ENCODE peak calls at places on chromosomes 4 and X, in nine cellular contexts. Z is GM20000; G is effector CD4-positive, alpha-beta T cell; U is activated T-cell treated with anti-CD3 and anti-CD28 coated beads, Interleukin-2, amount 50 U/mL, for 24 hours; S is astrocyte of the spinal cord; F is globus pallidus; C is WTC11; L is activated CD8-positive, alpha-beta memory T cell treated with anti-CD3 and anti-CD28 coated beads, Interleukin-2, amount 50 U/mL, for 4 hours; J is NK-92 treated with Interleukin-12 subunit alpha and Interleukin-12 subunit beta, amount 100 ng/mL, for 24 hours. R is an unnamed sample.

GRCh38 chrX:68503830-68504229 is 5.0 kb downstream of the YIPF6 start:
- DNase-seq in Z (no peak), G (no peak), U (peak), S (no peak), F (no peak), C (no peak), L (no peak), J (peak), R (no peak)

GRCh38 chr4:124322234-124322831 is 390.2 kb downstream of the ANKRD50 start:
- DNase-seq in Z (peak), G (no peak), U (no peak), S (peak), F (peak), C (no peak), L (no peak), J (no peak), R (peak)

GRCh38 chr4:23135792-23136645 is 443.3 kb downstream of the GBA3 start:
- DNase-seq in Z (peak), G (no peak), U (no peak), S (peak), F (peak), C (no peak), L (no peak), J (no peak), R (peak)

GRCh38 chrX:94058728-94059382 is 384.8 kb downstream of the FAM133A start:
- DNase-seq in Z (peak), G (no peak), U (no peak), S (no peak), F (peak), C (peak), L (no peak), J (no peak), R (peak)

GRCh38 chrX:132689741-132690140 is 200.9 kb upstream of the MBNL3 start:
- DNase-seq in Z (no peak), G (no peak), U (no peak), S (no peak), F (no peak), C (no peak), L (no peak), J (no peak), R (no peak)

GRCh38 chrX:21384178-21384577 is 10.0 kb downstream of the CNKSR2 start:
- DNase-seq in Z (no peak), G (no peak), U (no peak), S (no peak), F (no peak), C (no peak), L (no peak), J (no peak), R (no peak)

GRCh38 chrX:42530027-42530426 is 247.9 kb downstream of the PPP1R2C start:
- DNase-seq in Z (no peak), G (no peak), U (no peak), S (peak), F (no peak), C (no peak), L (no peak), J (no peak), R (no peak)

GRCh38 chrX:118974908-118975671 is 672 bp downstream of the LONRF3 start:
- DNase-seq in Z (peak), G (peak), U (peak), S (no peak), F (no peak), C (peak), L (peak), J (no peak), R (no peak)

GRCh38 chrX:71622347-71623104 is 4.2 kb upstream of the CXCR3 start:
- DNase-seq in Z (peak), G (peak), U (peak), S (peak), F (peak), C (peak), L (peak), J (peak), R (peak)

GRCh38 chr4:20368926-20369325 is 117.2 kb downstream of the SLIT2 start:
- DNase-seq in Z (no peak), G (no peak), U (no peak), S (peak), F (no peak), C (no peak), L (no peak), J (no peak), R (no peak)

GRCh38 chrX:68238568-68238967 is 194.7 kb downstream of the OPHN1 start:
- DNase-seq in Z (no peak), G (no peak), U (peak), S (no peak), F (no peak), C (peak), L (no peak), J (peak), R (peak)

GRCh38 chr4:65242156-65242846 is 428.0 kb downstream of the EPHA5 start:
- DNase-seq in Z (no peak), G (no peak), U (no peak), S (no peak), F (no peak), C (no peak), L (no peak), J (no peak), R (no peak)

GRCh38 chrX:1453390-1453783 is 678 bp upstream of the ASMTL start:
- DNase-seq in Z (peak), G (peak), U (no peak), S (no peak), F (no peak), C (no peak), L (peak), J (no peak), R (no peak)

GRCh38 chr4:125353131-125353530 is 38.4 kb downstream of the FAT4 start:
- DNase-seq in Z (no peak), G (no peak), U (no peak), S (no peak), F (peak), C (no peak), L (no peak), J (no peak), R (no peak)

GRCh38 chr4:151197258-151197657 is 79.7 kb upstream of the PRSS48 start:
- DNase-seq in Z (no peak), G (no peak), U (no peak), S (no peak), F (no peak), C (no peak), L (no peak), J (no peak), R (no peak)

GRCh38 chrX:69556094-69557011 is 52.2 kb downstream of the NALF2 start:
- DNase-seq in Z (no peak), G (no peak), U (no peak), S (peak), F (no peak), C (peak), L (no peak), J (no peak), R (peak)

GRCh38 chrX:109926743-109927662 is 75.9 kb upstream of the TMEM164 start:
- DNase-seq in Z (no peak), G (no peak), U (no peak), S (no peak), F (no peak), C (no peak), L (no peak), J (no peak), R (no peak)

GRCh38 chr4:13888112-13888511 is 260.6 kb upstream of the BOD1L1 start:
- DNase-seq in Z (no peak), G (no peak), U (no peak), S (peak), F (no peak), C (no peak), L (no peak), J (no peak), R (no peak)

GRCh38 chr4:84237008-84237407 is 262.1 kb downstream of the NKX6-1 start:
- DNase-seq in Z (no peak), G (no peak), U (no peak), S (no peak), F (no peak), C (no peak), L (no peak), J (no peak), R (no peak)

GRCh38 chr4:127782275-127783025 is at the start of gene HSPA4L:
- DNase-seq in Z (peak), G (no peak), U (peak), S (peak), F (peak), C (peak), L (peak), J (no peak), R (peak)

GRCh38 chr4:181193162-181193930 is 1049.9 kb upstream of the TENM3 start:
- DNase-seq in Z (no peak), G (no peak), U (no peak), S (no peak), F (no peak), C (no peak), L (no peak), J (no peak), R (no peak)

GRCh38 chrX:106802063-106802387 is 448 bp upstream of the TBC1D8B start:
- DNase-seq in Z (no peak), G (no peak), U (no peak), S (no peak), F (no peak), C (no peak), L (no peak), J (no peak), R (no peak)

GRCh38 chr4:107561481-107561880 is 158.6 kb downstream of the PAPSS1 start:
- DNase-seq in Z (no peak), G (no peak), U (no peak), S (peak), F (no peak), C (no peak), L (no peak), J (no peak), R (no peak)

GRCh38 chr4:42460043-42460442 is 62.8 kb downstream of the SHISA3 start:
- DNase-seq in Z (peak), G (no peak), U (no peak), S (no peak), F (no peak), C (no peak), L (no peak), J (no peak), R (no peak)

GRCh38 chr4:73674451-73674919 is 54.2 kb upstream of the RASSF6 start:
- DNase-seq in Z (no peak), G (no peak), U (no peak), S (no peak), F (no peak), C (no peak), L (no peak), J (no peak), R (no peak)

GRCh38 chr4:176794151-176794550 is 1.4 kb upstream of the VEGFC start:
- DNase-seq in Z (no peak), G (no peak), U (no peak), S (peak), F (no peak), C (no peak), L (no peak), J (no peak), R (no peak)

GRCh38 chr4:169286562-169287301 is 16.0 kb upstream of the SH3RF1 start:
- DNase-seq in Z (no peak), G (no peak), U (no peak), S (no peak), F (no peak), C (peak), L (no peak), J (no peak), R (no peak)

GRCh38 chrX:25015486-25016360 is at the start of gene ARX:
- DNase-seq in Z (peak), G (no peak), U (peak), S (peak), F (peak), C (peak), L (no peak), J (no peak), R (no peak)

GRCh38 chrX:136220535-136220934 is 30.7 kb downstream of the MAP7D3 start:
- DNase-seq in Z (no peak), G (no peak), U (no peak), S (no peak), F (no peak), C (no peak), L (no peak), J (no peak), R (no peak)

GRCh38 chr4:68654946-68655721 is 15.3 kb downstream of the UGT2B15 start:
- DNase-seq in Z (no peak), G (no peak), U (no peak), S (no peak), F (no peak), C (no peak), L (no peak), J (no peak), R (no peak)

R was measured in Kasumi-1.